ENCODE peak calls at places on chromosomes 3 and 15, in eight cellular contexts. J, I, U, M, N, E, K and B are unnamed samples.

GRCh38 chr3:85560088-85560790 is 601.5 kb downstream of the CADM2 start:
- DNase-seq in J (no peak), I (no peak), U (no peak), M (no peak), N (no peak), E (no peak), K (no peak), B (no peak)

GRCh38 chr15:78177447-78177873 is 28.3 kb downstream of the IDH3A start:
- DNase-seq in J (peak), I (no peak), U (peak), M (peak), N (no peak), E (no peak), K (peak), B (no peak)

GRCh38 chr15:29636140-29636539 is 186.1 kb downstream of the TJP1 start:
- DNase-seq in J (no peak), I (no peak), U (no peak), M (peak), N (no peak), E (no peak), K (no peak), B (no peak)

GRCh38 chr15:95347846-95348245 is 982.7 kb upstream of the NR2F2 start:
- DNase-seq in J (no peak), I (no peak), U (no peak), M (no peak), N (no peak), E (no peak), K (no peak), B (no peak)

GRCh38 chr3:46440531-46441294 is 24.0 kb downstream of the LTF start:
- DNase-seq in J (no peak), I (peak), U (no peak), M (peak), N (peak), E (peak), K (no peak), B (peak)

GRCh38 chr15:22874256-22874655 is 35.8 kb downstream of the NIPA2 start:
- DNase-seq in J (no peak), I (no peak), U (no peak), M (no peak), N (no peak), E (no peak), K (no peak), B (no peak)

GRCh38 chr15:87661952-87662351 is 594.6 kb downstream of the NTRK3 start:
- DNase-seq in J (no peak), I (no peak), U (no peak), M (no peak), N (no peak), E (no peak), K (no peak), B (no peak)

GRCh38 chr3:142904639-142905441 is 16.0 kb upstream of the PCOLCE2 start:
- DNase-seq in J (peak), I (peak), U (no peak), M (peak), N (no peak), E (no peak), K (no peak), B (no peak)

GRCh38 chr3:33513262-33513863 is 73.2 kb upstream of the UBP1 start:
- DNase-seq in J (no peak), I (no peak), U (no peak), M (no peak), N (no peak), E (no peak), K (no peak), B (no peak)

GRCh38 chr3:196214783-196215441 is 1.4 kb upstream of the SLC51A start:
- DNase-seq in J (no peak), I (no peak), U (no peak), M (peak), N (no peak), E (no peak), K (no peak), B (no peak)

GRCh38 chr15:89506026-89506686 is 9.8 kb upstream of the RHCG start:
- DNase-seq in J (no peak), I (no peak), U (no peak), M (no peak), N (no peak), E (no peak), K (no peak), B (no peak)

GRCh38 chr15:67510597-67511225 is 10.2 kb upstream of the C15orf61 start:
- DNase-seq in J (peak), I (no peak), U (no peak), M (no peak), N (no peak), E (no peak), K (no peak), B (no peak)

GRCh38 chr3:72395654-72396415 is 452.4 kb downstream of the SHQ1 start:
- DNase-seq in J (no peak), I (no peak), U (no peak), M (no peak), N (no peak), E (no peak), K (no peak), B (no peak)

GRCh38 chr3:98855811-98856400 is 45.6 kb downstream of the DCBLD2 start:
- DNase-seq in J (peak), I (no peak), U (no peak), M (no peak), N (no peak), E (no peak), K (no peak), B (no peak)

GRCh38 chr15:63407612-63408011 is 26.0 kb upstream of the CA12 start:
- DNase-seq in J (peak), I (no peak), U (no peak), M (no peak), N (no peak), E (peak), K (no peak), B (no peak)

GRCh38 chr3:22386107-22386506 is 635.1 kb upstream of the ZNF385D start:
- DNase-seq in J (no peak), I (no peak), U (no peak), M (no peak), N (no peak), E (no peak), K (no peak), B (no peak)

GRCh38 chr3:52143156-52143555 is 11.1 kb downstream of the POC1A start:
- DNase-seq in J (no peak), I (no peak), U (no peak), M (no peak), N (no peak), E (no peak), K (no peak), B (no peak)

GRCh38 chr15:44595656-44596510 is 58.9 kb downstream of the EIF3J start:
- DNase-seq in J (no peak), I (no peak), U (no peak), M (no peak), N (no peak), E (no peak), K (no peak), B (no peak)

GRCh38 chr3:186760141-186760813 is 23.1 kb upstream of the EIF4A2 start:
- DNase-seq in J (peak), I (no peak), U (no peak), M (peak), N (no peak), E (no peak), K (no peak), B (no peak)

GRCh38 chr15:57567909-57568308 is 23.8 kb upstream of the MYZAP start:
- DNase-seq in J (no peak), I (no peak), U (no peak), M (no peak), N (no peak), E (no peak), K (no peak), B (no peak)